ENCODE peak calls at places on chromosomes 13 and 19, in nine cellular contexts. I is H54; L is fibroblast of villous mesenchyme; T is mesendoderm; R is pancreas; S is sciatic nerve; V is activated CD4-positive, CD25-positive, alpha-beta regulatory T cell; A is GF-D8; M is AG08396. U is an unnamed sample.
A peak's percentile ranks its signal among the peaks of the same experiment; 100 is the strongest.

GRCh38 chr19:42284066-42284501 is 15.0 kb downstream of the CIC start:
- DNase-seq in I (peak; percentile 93), L (peak; percentile 77), T (peak; percentile 70), R (peak; percentile 91), S (peak; percentile 91), V (peak; percentile 81), A (no peak), M (peak; percentile 97), U (peak; percentile 83)

GRCh38 chr19:40519352-40520322 is 52.8 kb downstream of the SPTBN4 start:
- DNase-seq in I (no peak), L (peak; percentile 37), T (peak; percentile 69), R (peak; percentile 63), S (no peak), V (no peak), A (no peak), M (peak; percentile 68), U (no peak)

GRCh38 chr13:33052446-33052845 is 36.2 kb downstream of the KL start:
- DNase-seq in I (no peak), L (peak; percentile 29), T (no peak), R (no peak), S (no peak), V (no peak), A (no peak), M (peak; percentile 43), U (no peak)

GRCh38 chr13:51912091-51912490 is 50.3 kb downstream of the CCDC70 start:
- DNase-seq in I (no peak), L (no peak), T (no peak), R (no peak), S (no peak), V (no peak), A (no peak), M (no peak), U (no peak)

GRCh38 chr19:49558591-49558990 is 21.8 kb downstream of the NOSIP start:
- DNase-seq in I (no peak), L (no peak), T (no peak), R (no peak), S (no peak), V (no peak), A (no peak), M (no peak), U (no peak)

GRCh38 chr13:93151277-93151676 is 75.3 kb upstream of the GPC6 start:
- DNase-seq in I (no peak), L (peak; percentile 59), T (no peak), R (no peak), S (no peak), V (no peak), A (peak; percentile 29), M (peak; percentile 28), U (no peak)

GRCh38 chr13:38582133-38582532 is 104.7 kb upstream of the FREM2 start:
- DNase-seq in I (no peak), L (peak; percentile 46), T (peak; percentile 59), R (no peak), S (no peak), V (no peak), A (peak; percentile 11), M (peak; percentile 6), U (no peak)

GRCh38 chr13:42028113-42028799 is 20.2 kb upstream of the DGKH start:
- DNase-seq in I (no peak), L (no peak), T (no peak), R (no peak), S (no peak), V (no peak), A (no peak), M (peak; percentile 11), U (peak; percentile 80)

GRCh38 chr19:3190921-3191805 is 5.4 kb downstream of the NCLN start:
- DNase-seq in I (no peak), L (no peak), T (no peak), R (no peak), S (no peak), V (no peak), A (no peak), M (no peak), U (no peak)

GRCh38 chr13:27524981-27525975 is 74.9 kb upstream of the MTIF3 start:
- DNase-seq in I (no peak), L (no peak), T (no peak), R (no peak), S (no peak), V (no peak), A (no peak), M (no peak), U (no peak)

GRCh38 chr19:47134533-47134932 is 3.9 kb downstream of the SAE1 start:
- DNase-seq in I (no peak), L (no peak), T (no peak), R (no peak), S (no peak), V (no peak), A (no peak), M (no peak), U (no peak)

GRCh38 chr19:32201661-32202060 is 143.7 kb upstream of the ZNF507 start:
- DNase-seq in I (no peak), L (no peak), T (no peak), R (no peak), S (no peak), V (no peak), A (no peak), M (no peak), U (no peak)

GRCh38 chr19:55484571-55485438 is at the start of gene NAT14:
- DNase-seq in I (peak; percentile 95), L (peak; percentile 65), T (peak; percentile 93), R (peak; percentile 76), S (no peak), V (peak; percentile 31), A (no peak), M (peak; percentile 93), U (peak; percentile 54)

GRCh38 chr13:42001580-42001979 is 40.7 kb upstream of the VWA8 start:
- DNase-seq in I (peak; percentile 27), L (peak; percentile 86), T (peak; percentile 34), R (no peak), S (no peak), V (no peak), A (no peak), M (peak; percentile 63), U (no peak)

GRCh38 chr19:27774337-27774736 is 1438.6 kb downstream of the UQCRFS1 start:
- DNase-seq in I (no peak), L (no peak), T (peak; percentile 38), R (no peak), S (no peak), V (no peak), A (no peak), M (no peak), U (no peak)

GRCh38 chr19:5340637-5341447 is at the start of gene PTPRS:
- DNase-seq in I (peak; percentile 93), L (peak; percentile 69), T (peak; percentile 91), R (peak; percentile 93), S (peak; percentile 92), V (no peak), A (peak; percentile 57), M (peak; percentile 99), U (peak; percentile 76)

GRCh38 chr13:53137777-53138176 is 109.2 kb downstream of the OLFM4 start:
- DNase-seq in I (no peak), L (peak; percentile 16), T (no peak), R (no peak), S (no peak), V (no peak), A (no peak), M (peak; percentile 11), U (no peak)

GRCh38 chr13:92074658-92075057 is 676.2 kb downstream of the GPC5 start:
- DNase-seq in I (no peak), L (no peak), T (peak; percentile 58), R (no peak), S (no peak), V (no peak), A (no peak), M (no peak), U (no peak)

GRCh38 chr19:13128583-13128982 is 10.5 kb downstream of the NACC1 start:
- DNase-seq in I (no peak), L (no peak), T (no peak), R (no peak), S (no peak), V (no peak), A (no peak), M (no peak), U (no peak)

GRCh38 chr13:97866346-97866745 is 87.1 kb upstream of the IPO5 start:
- DNase-seq in I (no peak), L (no peak), T (no peak), R (no peak), S (no peak), V (no peak), A (no peak), M (no peak), U (no peak)

GRCh38 chr13:46392967-46393366 is 5.9 kb upstream of the RUBCNL start:
- DNase-seq in I (no peak), L (no peak), T (no peak), R (no peak), S (no peak), V (no peak), A (peak; percentile 66), M (no peak), U (no peak)

GRCh38 chr13:99385940-99386339 is 78.7 kb upstream of the GPR183 start:
- DNase-seq in I (no peak), L (no peak), T (no peak), R (no peak), S (no peak), V (no peak), A (no peak), M (no peak), U (no peak)

GRCh38 chr13:102470283-102470920 is 68.6 kb upstream of the FGF14 start:
- DNase-seq in I (no peak), L (no peak), T (no peak), R (no peak), S (no peak), V (no peak), A (peak; percentile 91), M (no peak), U (no peak)

GRCh38 chr19:12545267-12545666 is 6.0 kb downstream of the ZNF564 start:
- DNase-seq in I (no peak), L (no peak), T (no peak), R (no peak), S (no peak), V (no peak), A (no peak), M (no peak), U (no peak)

GRCh38 chr13:48739346-48740037 is 85.8 kb downstream of the CYSLTR2 start:
- DNase-seq in I (no peak), L (peak; percentile 47), T (no peak), R (no peak), S (no peak), V (no peak), A (no peak), M (no peak), U (no peak)

GRCh38 chr13:109761695-109762094 is 24.7 kb downstream of the IRS2 start:
- DNase-seq in I (no peak), L (no peak), T (no peak), R (no peak), S (no peak), V (no peak), A (no peak), M (no peak), U (no peak)

GRCh38 chr13:112525306-112525945 is 62.5 kb downstream of the TUBGCP3 start:
- DNase-seq in I (no peak), L (no peak), T (no peak), R (no peak), S (no peak), V (no peak), A (no peak), M (no peak), U (no peak)

GRCh38 chr13:52599853-52600603 is 42.2 kb upstream of the HNRNPA1L2 start:
- DNase-seq in I (no peak), L (peak; percentile 28), T (peak; percentile 41), R (peak; percentile 70), S (no peak), V (no peak), A (no peak), M (peak; percentile 45), U (peak; percentile 18)

GRCh38 chr13:20721454-20722357 is 18.2 kb downstream of the IL17D start:
- DNase-seq in I (no peak), L (peak; percentile 73), T (peak; percentile 66), R (peak; percentile 71), S (no peak), V (no peak), A (no peak), M (peak; percentile 76), U (no peak)

GRCh38 chr19:35959040-35959967 is 23.1 kb downstream of the LRFN3 start:
- DNase-seq in I (no peak), L (no peak), T (no peak), R (peak; percentile 70), S (no peak), V (peak; percentile 78), A (no peak), M (peak; percentile 63), U (no peak)

GRCh38 chr13:77349365-77349764 is 22.5 kb upstream of the MYCBP2 start:
- DNase-seq in I (no peak), L (no peak), T (no peak), R (no peak), S (no peak), V (no peak), A (no peak), M (no peak), U (no peak)

U was measured in left colon.